ENCODE peak calls at places on chromosomes 5 and 9, in six cellular contexts. M is PC-9, L is OCI-LY7, Y is lower lobe of right lung, U is ovary, N is GM23338. C is an unnamed sample.

GRCh38 chr9:129995409-129996160 is 47.4 kb downstream of the FNBP1 start:
- DNase-seq in M (peak; percentile 21), L (peak; percentile 48), Y (no peak), U (no peak), N (peak; percentile 16), C (no peak)

GRCh38 chr5:95102687-95103086 is 182.2 kb downstream of the MCTP1 start:
- DNase-seq in M (no peak), L (no peak), Y (no peak), U (no peak), N (no peak), C (no peak)

GRCh38 chr5:9188131-9188530 is 357.7 kb downstream of the SEMA5A start:
- DNase-seq in M (no peak), L (no peak), Y (no peak), U (no peak), N (no peak), C (no peak)

GRCh38 chr9:37935106-37935505 is 31.2 kb upstream of the SLC25A51 start:
- DNase-seq in M (no peak), L (no peak), Y (peak; percentile 30), U (no peak), N (no peak), C (no peak)

GRCh38 chr5:145938699-145939531 is 2.5 kb downstream of the SH3RF2 start:
- DNase-seq in M (peak; percentile 41), L (no peak), Y (no peak), U (no peak), N (no peak), C (no peak)

GRCh38 chr5:179331591-179331990 is 13.7 kb downstream of the ADAMTS2 start:
- DNase-seq in M (no peak), L (no peak), Y (no peak), U (no peak), N (no peak), C (peak; percentile 24)

GRCh38 chr9:71094708-71095251 is 26.6 kb downstream of the TRPM3 start:
- DNase-seq in M (no peak), L (no peak), Y (no peak), U (no peak), N (no peak), C (no peak)

GRCh38 chr5:177462021-177462670 is 11.3 kb downstream of the DBN1 start:
- DNase-seq in M (no peak), L (no peak), Y (peak; percentile 62), U (no peak), N (no peak), C (no peak)

GRCh38 chr9:106307670-106308069 is 555.3 kb upstream of the ZNF462 start:
- DNase-seq in M (no peak), L (no peak), Y (no peak), U (no peak), N (no peak), C (no peak)

GRCh38 chr9:89058906-89059305 is 67.6 kb downstream of the S1PR3 start:
- DNase-seq in M (no peak), L (no peak), Y (no peak), U (no peak), N (no peak), C (no peak)

GRCh38 chr5:159734366-159734765 is 181.9 kb upstream of the ADRA1B start:
- DNase-seq in M (no peak), L (no peak), Y (no peak), U (no peak), N (no peak), C (no peak)

GRCh38 chr9:35001285-35001677 is 11.7 kb downstream of the DNAJB5 start:
- DNase-seq in M (no peak), L (no peak), Y (no peak), U (no peak), N (no peak), C (no peak)

GRCh38 chr5:14665949-14666741 is 1.6 kb downstream of the OTULIN start:
- DNase-seq in M (no peak), L (peak; percentile 87), Y (no peak), U (no peak), N (peak; percentile 44), C (no peak)

GRCh38 chr5:135214897-135215616 is 181.0 kb upstream of the PITX1 start:
- DNase-seq in M (no peak), L (no peak), Y (no peak), U (no peak), N (no peak), C (no peak)

GRCh38 chr5:65102826-65103673 is 334.3 kb downstream of the CWC27 start:
- DNase-seq in M (peak; percentile 60), L (peak; percentile 82), Y (peak; percentile 82), U (peak; percentile 58), N (peak; percentile 92), C (peak; percentile 49)

GRCh38 chr9:21030389-21031035 is 928 bp downstream of the HACD4 start:
- DNase-seq in M (peak; percentile 29), L (no peak), Y (no peak), U (no peak), N (peak; percentile 39), C (no peak)

GRCh38 chr5:92976156-92976555 is 604.9 kb downstream of the NR2F1-AS1 start:
- DNase-seq in M (no peak), L (no peak), Y (no peak), U (no peak), N (no peak), C (no peak)

GRCh38 chr5:149759986-149760699 is 30.0 kb downstream of the PPARGC1B start:
- DNase-seq in M (no peak), L (no peak), Y (no peak), U (no peak), N (no peak), C (no peak)
- TF ChIP-seq CTCF in M (no peak), L (no peak), Y (no peak), U (no peak), N (peak; percentile 28), C (no peak)

GRCh38 chr5:72816297-72817075 is at the start of gene TNPO1:
- DNase-seq in M (peak; percentile 92), L (peak; percentile 92), Y (peak; percentile 96), U (peak; percentile 93), N (peak; percentile 92), C (peak; percentile 92)

GRCh38 chr5:72818866-72819534 is 2.5 kb downstream of the TNPO1 start:
- DNase-seq in M (peak; percentile 58), L (peak; percentile 82), Y (peak; percentile 84), U (peak; percentile 13), N (peak; percentile 92), C (peak; percentile 27)

GRCh38 chr5:72815580-72816296 is 723 bp upstream of the TNPO1 start:
- DNase-seq in M (no peak), L (no peak), Y (no peak), U (no peak), N (no peak), C (no peak)

GRCh38 chr5:72817076-72817476 is 615 bp downstream of the TNPO1 start:
- DNase-seq in M (no peak), L (peak; percentile 55), Y (peak; percentile 77), U (peak; percentile 45), N (peak; percentile 68), C (peak; percentile 61)

DNA sequence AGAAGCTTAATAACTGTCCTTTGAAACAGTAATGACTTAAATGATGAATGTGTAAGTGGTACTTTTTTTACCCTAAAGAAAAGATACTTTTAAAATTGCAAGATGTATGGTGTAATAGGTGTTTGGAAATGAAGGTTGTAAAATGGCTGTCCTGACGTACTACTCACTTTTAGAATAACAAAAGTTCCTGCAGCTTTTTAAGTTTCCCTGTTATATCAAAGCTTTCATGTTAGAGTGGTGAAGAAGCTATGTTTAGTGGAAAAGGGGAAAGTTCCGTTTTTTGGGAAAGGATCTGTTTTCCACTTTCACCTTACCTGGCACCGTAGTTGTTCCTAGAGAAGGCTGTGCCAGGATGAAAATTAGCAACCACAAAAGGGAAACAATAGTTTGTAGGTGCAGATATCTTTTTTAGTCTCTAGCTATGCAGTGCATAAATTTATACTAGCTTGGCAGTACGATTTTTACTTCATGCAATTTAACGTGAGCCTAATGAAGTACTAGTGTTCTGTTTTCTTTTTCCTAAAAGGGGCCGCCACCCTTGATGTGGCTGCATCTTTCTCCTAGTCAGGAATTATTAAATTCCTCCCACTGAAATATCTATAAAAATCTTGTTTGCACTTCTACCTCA is 1.3 kb downstream of the TNPO1 start:
- DNase-seq in M (no peak), L (peak; percentile 13), Y (no peak), U (no peak), N (peak; percentile 12), C (no peak)
- H3K4me3 ChIP-seq in M (peak overlapping the region; percentile 81), L (peak overlapping the region; percentile 78), Y (peak overlapping the region; percentile 72), U (peak overlapping the region; percentile 78), N (peak overlapping the region; percentile 80), C (peak overlapping the region; percentile 70)

GRCh38 chr5:139667001-139667729 is 19.0 kb downstream of the CXXC5 start:
- DNase-seq in M (no peak), L (peak; percentile 59), Y (no peak), U (no peak), N (no peak), C (no peak)

GRCh38 chr5:139666551-139666950 is 18.4 kb downstream of the CXXC5 start:
- DNase-seq in M (no peak), L (peak; percentile 49), Y (no peak), U (no peak), N (no peak), C (no peak)

GRCh38 chr5:139668924-139669680 is 21.0 kb downstream of the CXXC5 start:
- DNase-seq in M (no peak), L (peak; percentile 49), Y (no peak), U (no peak), N (no peak), C (peak; percentile 38)

GRCh38 chr5:139668064-139668880 is 20.1 kb downstream of the CXXC5 start:
- DNase-seq in M (peak; percentile 41), L (peak; percentile 56), Y (no peak), U (no peak), N (peak; percentile 82), C (peak; percentile 83)

DNA sequence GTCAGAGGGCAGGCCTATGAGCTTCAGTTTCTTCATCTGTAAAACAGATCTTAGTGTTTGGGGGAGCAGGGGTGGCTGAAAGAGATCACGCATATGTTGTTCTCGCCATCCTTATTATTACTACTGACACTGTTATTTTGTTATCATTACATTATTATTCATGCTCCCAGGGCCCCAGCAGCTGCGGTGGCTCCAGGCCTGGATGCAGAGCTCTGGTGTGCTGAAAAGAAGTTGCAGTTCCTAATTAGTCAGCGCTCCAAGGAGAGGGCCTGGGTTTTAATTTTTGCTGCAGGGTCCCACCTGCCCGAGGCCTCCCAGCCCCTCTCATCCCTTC is 19.5 kb downstream of the CXXC5 start:
- DNase-seq in M (no peak), L (no peak), Y (no peak), U (no peak), N (no peak), C (no peak)
- H3K4me1 ChIP-seq in M (peaks cover 18% of the 10 kb centered on the region), L (peaks cover 89% of the 10 kb centered on the region), Y (peaks cover 92% of the 10 kb centered on the region), U (peaks cover 18% of the 10 kb centered on the region), N (peaks cover 43% of the 10 kb centered on the region), C (peaks cover 97% of the 10 kb centered on the region)

DNA sequence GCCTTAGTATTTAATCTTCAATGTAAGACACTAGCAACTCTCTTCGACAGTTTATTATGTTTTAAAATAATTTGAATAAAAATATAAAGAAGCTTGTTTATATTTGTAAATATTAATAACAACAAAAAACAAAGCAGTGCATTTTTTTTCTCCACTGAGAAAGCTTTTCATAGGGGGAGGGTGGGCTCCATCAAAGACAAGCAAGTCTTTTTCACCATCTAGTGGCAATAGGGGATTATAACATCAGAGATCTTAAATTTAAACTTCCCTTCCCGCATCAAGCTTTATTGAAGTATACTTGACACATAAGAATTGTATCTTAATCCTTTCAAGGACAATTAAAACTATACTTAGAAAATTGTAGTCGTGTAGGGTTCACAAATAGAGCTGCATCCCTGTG is 9.3 kb upstream of the OR13F1 start:
- DNase-seq in M (no peak), L (peak; percentile 22), Y (no peak), U (no peak), N (peak; percentile 65), C (no peak)
- TF ChIP-seq CTCF in M (peak; percentile 27), L (peak; percentile 68), Y (no peak), U (no peak), N (peak; percentile 54), C (no peak)